ENCODE peak calls at places on chromosomes 16 and 17, in seven cellular contexts. R, V, X, S, L, A and M are unnamed samples.

GRCh38 chr17:81665205-81666091 is 957 bp downstream of the OXLD1 start:
- DNase-seq in R (no peak), V (no peak), X (peak), S (no peak), L (peak), A (peak), M (no peak)

GRCh38 chr17:29663155-29663554 is 40.4 kb upstream of the CORO6 start:
- DNase-seq in R (no peak), V (no peak), X (no peak), S (no peak), L (no peak), A (no peak), M (peak)

GRCh38 chr17:40519089-40519775 is 17.8 kb upstream of the TNS4 start:
- DNase-seq in R (no peak), V (no peak), X (no peak), S (no peak), L (peak), A (no peak), M (no peak)

GRCh38 chr16:15674571-15674970 is 24.5 kb downstream of the NDE1 start:
- DNase-seq in R (no peak), V (no peak), X (no peak), S (no peak), L (no peak), A (no peak), M (no peak)

GRCh38 chr16:81599034-81599744 is 154.6 kb downstream of the CMIP start:
- DNase-seq in R (no peak), V (no peak), X (no peak), S (no peak), L (no peak), A (no peak), M (no peak)

GRCh38 chr17:55284944-55285339 is 20.2 kb downstream of the HLF start:
- DNase-seq in R (no peak), V (no peak), X (no peak), S (no peak), L (no peak), A (no peak), M (no peak)

GRCh38 chr17:2964831-2965230 is 98.6 kb downstream of the OR1D5 start:
- DNase-seq in R (no peak), V (no peak), X (no peak), S (no peak), L (no peak), A (no peak), M (no peak)

GRCh38 chr17:4538236-4539002 is 16.8 kb downstream of the MYBBP1A start:
- DNase-seq in R (no peak), V (no peak), X (no peak), S (no peak), L (no peak), A (no peak), M (no peak)

GRCh38 chr17:57557793-57558681 is 187.1 kb downstream of the CCDC182 start:
- DNase-seq in R (no peak), V (peak), X (no peak), S (peak), L (no peak), A (peak), M (peak)

GRCh38 chr17:80949451-80950421 is 41.9 kb upstream of the CHMP6 start:
- DNase-seq in R (no peak), V (no peak), X (no peak), S (no peak), L (no peak), A (peak), M (no peak)

GRCh38 chr17:13269196-13269595 is 251.4 kb upstream of the ELAC2 start:
- DNase-seq in R (no peak), V (no peak), X (no peak), S (no peak), L (no peak), A (no peak), M (no peak)

GRCh38 chr17:54969658-54970572 is 1.4 kb downstream of the STXBP4 start:
- DNase-seq in R (no peak), V (no peak), X (no peak), S (no peak), L (no peak), A (no peak), M (no peak)

GRCh38 chr17:31548709-31549108 is 157.2 kb downstream of the RAB11FIP4 start:
- DNase-seq in R (no peak), V (no peak), X (no peak), S (no peak), L (no peak), A (no peak), M (no peak)

GRCh38 chr17:74616696-74617095 is 6.8 kb downstream of the CD300E start:
- DNase-seq in R (no peak), V (no peak), X (no peak), S (no peak), L (no peak), A (no peak), M (no peak)

GRCh38 chr17:4968166-4968915 is 724 bp upstream of the SPAG7 start:
- DNase-seq in R (no peak), V (no peak), X (peak), S (no peak), L (peak), A (no peak), M (no peak)

GRCh38 chr17:21285164-21286065 is 904 bp downstream of the MAP2K3 start:
- DNase-seq in R (no peak), V (no peak), X (no peak), S (no peak), L (peak), A (peak), M (no peak)

GRCh38 chr17:32755045-32755805 is 121.7 kb downstream of the MYO1D start:
- DNase-seq in R (no peak), V (peak), X (peak), S (no peak), L (no peak), A (peak), M (peak)

GRCh38 chr16:11535494-11535893 is 51.2 kb downstream of the LITAF start:
- DNase-seq in R (no peak), V (no peak), X (no peak), S (no peak), L (no peak), A (no peak), M (no peak)

GRCh38 chr17:48753794-48754499 is 25.4 kb upstream of the HOXB13 start:
- DNase-seq in R (no peak), V (peak), X (no peak), S (no peak), L (no peak), A (peak), M (peak)

GRCh38 chr16:65618335-65618734 is 496.5 kb upstream of the CDH11 start:
- DNase-seq in R (no peak), V (no peak), X (no peak), S (no peak), L (no peak), A (no peak), M (no peak)

GRCh38 chr17:27457731-27458523 is 1.7 kb downstream of the KSR1 start:
- DNase-seq in R (no peak), V (no peak), X (peak), S (no peak), L (no peak), A (no peak), M (peak)

GRCh38 chr16:87534030-87534653 is 41.3 kb upstream of the ZCCHC14 start:
- DNase-seq in R (no peak), V (no peak), X (no peak), S (no peak), L (no peak), A (peak), M (no peak)

GRCh38 chr17:17698371-17698770 is 17.1 kb downstream of the RAI1 start:
- DNase-seq in R (no peak), V (no peak), X (no peak), S (no peak), L (no peak), A (no peak), M (no peak)

GRCh38 chr17:20226814-20227482 is 217.8 kb downstream of the SPECC1 start:
- DNase-seq in R (peak), V (peak), X (peak), S (peak), L (peak), A (peak), M (peak)

GRCh38 chr16:26345951-26346350 is 654.2 kb downstream of the HS3ST4 start:
- DNase-seq in R (no peak), V (no peak), X (no peak), S (no peak), L (no peak), A (no peak), M (no peak)

GRCh38 chr16:17161034-17161433 is 309.7 kb downstream of the XYLT1 start:
- DNase-seq in R (no peak), V (no peak), X (no peak), S (no peak), L (no peak), A (no peak), M (no peak)

GRCh38 chr16:17414916-17415315 is 55.8 kb downstream of the XYLT1 start:
- DNase-seq in R (no peak), V (no peak), X (no peak), S (no peak), L (no peak), A (no peak), M (no peak)

GRCh38 chr17:18981642-18982424 is 22.7 kb downstream of the FAM83G start:
- DNase-seq in R (no peak), V (peak), X (no peak), S (peak), L (no peak), A (peak), M (peak)

GRCh38 chr16:62135903-62136302 is 99.7 kb upstream of the CDH8 start:
- DNase-seq in R (no peak), V (no peak), X (no peak), S (peak), L (no peak), A (no peak), M (peak)

GRCh38 chr17:36127199-36127881 is 23.7 kb downstream of the CCL4 start:
- DNase-seq in R (no peak), V (no peak), X (no peak), S (no peak), L (no peak), A (no peak), M (no peak)

GRCh38 chr16:49347476-49347875 is 26.1 kb upstream of the C16orf78 start:
- DNase-seq in R (no peak), V (no peak), X (no peak), S (no peak), L (no peak), A (no peak), M (no peak)

GRCh38 chr16:50234771-50235556 is 31.4 kb upstream of the ADCY7 start:
- DNase-seq in R (no peak), V (no peak), X (no peak), S (no peak), L (no peak), A (peak), M (no peak)

GRCh38 chr17:42200702-42201101 is 6.4 kb upstream of the GHDC start:
- DNase-seq in R (no peak), V (no peak), X (peak), S (no peak), L (no peak), A (no peak), M (no peak)

GRCh38 chr16:23796941-23797340 is 38.8 kb upstream of the PRKCB start:
- DNase-seq in R (no peak), V (no peak), X (no peak), S (no peak), L (no peak), A (no peak), M (no peak)

GRCh38 chr17:7548585-7549400 is at the start of gene TNFSF12:
- DNase-seq in R (peak), V (peak), X (peak), S (no peak), L (peak), A (peak), M (peak)

GRCh38 chr17:76421054-76421427 is 31.9 kb downstream of the UBE2O start:
- DNase-seq in R (no peak), V (peak), X (no peak), S (no peak), L (no peak), A (no peak), M (peak)

GRCh38 chr16:53502331-53503269 is at the start of gene AKTIP:
- DNase-seq in R (no peak), V (no peak), X (peak), S (no peak), L (peak), A (peak), M (no peak)

GRCh38 chr17:45371414-45372324 is 54.8 kb upstream of the MAP3K14 start:
- DNase-seq in R (no peak), V (peak), X (peak), S (peak), L (peak), A (peak), M (peak)